ENCODE peak calls at places on chromosome 13, in five cellular contexts. N, E, A, S and T are unnamed samples.

GRCh38 chr13:27341616-27342015 is 71.0 kb downstream of the RASL11A start:
- DNase-seq in N (no peak), E (no peak), A (no peak), S (no peak), T (no peak)

GRCh38 chr13:31053098-31053497 is 108.6 kb downstream of the HSPH1 start:
- DNase-seq in N (peak), E (no peak), A (peak), S (no peak), T (no peak)

GRCh38 chr13:34988330-34988791 is 46.3 kb downstream of the NBEA start:
- DNase-seq in N (no peak), E (no peak), A (no peak), S (no peak), T (no peak)

GRCh38 chr13:95418946-95419345 is 117.7 kb upstream of the ABCC4 start:
- DNase-seq in N (no peak), E (no peak), A (no peak), S (no peak), T (no peak)

GRCh38 chr13:113547248-113547971 is 37.1 kb upstream of the TFDP1 start:
- DNase-seq in N (peak), E (no peak), A (no peak), S (no peak), T (peak)

GRCh38 chr13:64007334-64007733 is 2591.7 kb upstream of the PCDH20 start:
- DNase-seq in N (peak), E (no peak), A (no peak), S (no peak), T (no peak)

GRCh38 chr13:113664751-113665581 is 2.1 kb upstream of the GRK1 start:
- DNase-seq in N (no peak), E (peak), A (no peak), S (no peak), T (no peak)

GRCh38 chr13:20654156-20654555 is 49.3 kb upstream of the IL17D start:
- DNase-seq in N (peak), E (no peak), A (no peak), S (no peak), T (no peak)

GRCh38 chr13:63287926-63288325 is 1872.3 kb upstream of the PCDH20 start:
- DNase-seq in N (peak), E (no peak), A (no peak), S (no peak), T (no peak)

GRCh38 chr13:45807520-45808099 is 43.9 kb downstream of the SIAH3 start:
- DNase-seq in N (peak), E (peak), A (no peak), S (no peak), T (no peak)